ENCODE peak calls at places on chromosomes 3 and 15, in seven cellular contexts. O is A549, D is upper lobe of left lung, N is tibial nerve, M is breast epithelium, Z is pancreas, H is heart left ventricle. R is an unnamed sample. For H3K4me1, the result is how much of the 10 kb centered on the place peaks cover.

GRCh38 chr3:78994174-78995027 is 773.4 kb downstream of the ROBO1 start:
- DNase-seq in O (no peak), D (no peak), N (no peak), M (no peak), Z (no peak), H (no peak), R (peak)

GRCh38 chr3:124882749-124883148 is 4.4 kb downstream of the ITGB5 start:
- DNase-seq in O (no peak), D (no peak), N (no peak), M (no peak), Z (no peak), H (no peak), R (no peak)

GRCh38 chr3:66406186-66406585 is 94.6 kb downstream of the LRIG1 start:
- DNase-seq in O (no peak), D (no peak), N (no peak), M (no peak), Z (no peak), H (no peak), R (no peak)

GRCh38 chr15:80870893-80871292 is 91.7 kb downstream of the CEMIP start:
- DNase-seq in O (no peak), D (no peak), N (no peak), M (no peak), Z (no peak), H (no peak), R (no peak)

GRCh38 chr3:49351521-49352011 is 6.6 kb downstream of the GPX1 start:
- DNase-seq in O (peak), D (no peak), N (no peak), M (no peak), Z (no peak), H (no peak), R (no peak)

GRCh38 chr15:41804361-41804760 is 23.5 kb upstream of the JMJD7 start:
- DNase-seq in O (no peak), D (no peak), N (no peak), M (peak), Z (no peak), H (no peak), R (no peak)

GRCh38 chr3:63141-63845 is 133.3 kb upstream of the CHL1 start:
- DNase-seq in O (no peak), D (no peak), N (no peak), M (peak), Z (no peak), H (no peak), R (peak)

GRCh38 chr3:66432767-66433521 is 67.9 kb downstream of the LRIG1 start:
- DNase-seq in O (no peak), D (no peak), N (no peak), M (no peak), Z (no peak), H (no peak), R (no peak)

GRCh38 chr3:152400912-152401311 is 132.2 kb downstream of the MBNL1 start:
- DNase-seq in O (peak), D (no peak), N (no peak), M (no peak), Z (no peak), H (no peak), R (no peak)

GRCh38 chr15:40859206-40859851 is 14.7 kb downstream of the RHOV start:
- DNase-seq in O (peak), D (no peak), N (no peak), M (peak), Z (peak), H (peak), R (peak)

GRCh38 chr3:66153961-66154923 is 66.6 kb upstream of the SLC25A26 start:
- DNase-seq in O (no peak), D (peak), N (no peak), M (no peak), Z (no peak), H (no peak), R (no peak)

GRCh38 chr3:160451602-160452001 is 2.0 kb upstream of the TRIM59 start:
- DNase-seq in O (no peak), D (no peak), N (no peak), M (no peak), Z (no peak), H (no peak), R (no peak)

GRCh38 chr3:39082652-39083313 is 24.6 kb downstream of the GORASP1 start:
- DNase-seq in O (no peak), D (no peak), N (no peak), M (no peak), Z (no peak), H (no peak), R (no peak)

GRCh38 chr3:131553495-131554247 is 50.9 kb upstream of the MRPL3 start:
- DNase-seq in O (no peak), D (no peak), N (no peak), M (no peak), Z (no peak), H (no peak), R (no peak)

GRCh38 chr3:44074181-44074580 is 167.5 kb upstream of the TOPAZ1 start:
- DNase-seq in O (no peak), D (no peak), N (no peak), M (no peak), Z (no peak), H (no peak), R (no peak)

GRCh38 chr3:137097852-137098251 is 140.1 kb downstream of the IL20RB start:
- DNase-seq in O (no peak), D (no peak), N (no peak), M (no peak), Z (no peak), H (no peak), R (no peak)

GRCh38 chr3:71926242-71926560 is 141.3 kb upstream of the PROK2 start:
- DNase-seq in O (peak), D (no peak), N (no peak), M (peak), Z (no peak), H (no peak), R (peak)

GRCh38 chr3:43866529-43867353 is 176.0 kb downstream of the ABHD5 start:
- DNase-seq in O (peak), D (no peak), N (no peak), M (no peak), Z (no peak), H (no peak), R (no peak)

GRCh38 chr15:39598958-39599845 is 18.3 kb downstream of the THBS1 start:
- DNase-seq in O (no peak), D (no peak), N (no peak), M (no peak), Z (no peak), H (no peak), R (no peak)

GRCh38 chr3:9293066-9293465 is 43.6 kb upstream of the SRGAP3 start:
- DNase-seq in O (no peak), D (no peak), N (no peak), M (no peak), Z (no peak), H (no peak), R (no peak)

GRCh38 chr3:49341996-49342395 is 2.1 kb upstream of the USP4 start:
- DNase-seq in O (no peak), D (no peak), N (no peak), M (no peak), Z (no peak), H (no peak), R (no peak)

GRCh38 chr3:193910886-193911738 is 224.8 kb upstream of the HES1 start:
- DNase-seq in O (peak), D (no peak), N (no peak), M (no peak), Z (no peak), H (no peak), R (peak)

GRCh38 chr15:75828429-75828828 is 14.8 kb upstream of the UBE2Q2 start:
- DNase-seq in O (no peak), D (no peak), N (no peak), M (no peak), Z (no peak), H (no peak), R (no peak)

GRCh38 chr15:90031231-90031791 is 30.2 kb downstream of the ZNF710 start:
- DNase-seq in O (no peak), D (no peak), N (no peak), M (no peak), Z (peak), H (peak), R (no peak)

GRCh38 chr3:74267126-74267525 is 347.3 kb downstream of the CNTN3 start:
- DNase-seq in O (no peak), D (no peak), N (no peak), M (no peak), Z (no peak), H (no peak), R (no peak)

GRCh38 chr3:4976109-4976508 is 3.1 kb upstream of the BHLHE40 start:
- DNase-seq in O (peak), D (no peak), N (no peak), M (no peak), Z (no peak), H (peak), R (peak)

GRCh38 chr15:101201411-101202174 is 50.3 kb downstream of the CHSY1 start:
- DNase-seq in O (peak), D (peak), N (peak), M (peak), Z (no peak), H (peak), R (no peak)

GRCh38 chr15:73694419-73694818 is 10.2 kb downstream of the CD276 start:
- DNase-seq in O (no peak), D (no peak), N (no peak), M (no peak), Z (no peak), H (no peak), R (no peak)

GRCh38 chr15:73699249-73700040 is 15.3 kb downstream of the CD276 start:
- DNase-seq in O (no peak), D (peak), N (no peak), M (no peak), Z (no peak), H (no peak), R (no peak)

GRCh38 chr15:73696641-73697001 is 12.4 kb downstream of the CD276 start:
- DNase-seq in O (no peak), D (no peak), N (no peak), M (no peak), Z (no peak), H (no peak), R (no peak)

GRCh38 chr15:73697033-73697467 is 12.9 kb downstream of the CD276 start:
- DNase-seq in O (no peak), D (peak), N (peak), M (peak), Z (peak), H (peak), R (peak)

DNA sequence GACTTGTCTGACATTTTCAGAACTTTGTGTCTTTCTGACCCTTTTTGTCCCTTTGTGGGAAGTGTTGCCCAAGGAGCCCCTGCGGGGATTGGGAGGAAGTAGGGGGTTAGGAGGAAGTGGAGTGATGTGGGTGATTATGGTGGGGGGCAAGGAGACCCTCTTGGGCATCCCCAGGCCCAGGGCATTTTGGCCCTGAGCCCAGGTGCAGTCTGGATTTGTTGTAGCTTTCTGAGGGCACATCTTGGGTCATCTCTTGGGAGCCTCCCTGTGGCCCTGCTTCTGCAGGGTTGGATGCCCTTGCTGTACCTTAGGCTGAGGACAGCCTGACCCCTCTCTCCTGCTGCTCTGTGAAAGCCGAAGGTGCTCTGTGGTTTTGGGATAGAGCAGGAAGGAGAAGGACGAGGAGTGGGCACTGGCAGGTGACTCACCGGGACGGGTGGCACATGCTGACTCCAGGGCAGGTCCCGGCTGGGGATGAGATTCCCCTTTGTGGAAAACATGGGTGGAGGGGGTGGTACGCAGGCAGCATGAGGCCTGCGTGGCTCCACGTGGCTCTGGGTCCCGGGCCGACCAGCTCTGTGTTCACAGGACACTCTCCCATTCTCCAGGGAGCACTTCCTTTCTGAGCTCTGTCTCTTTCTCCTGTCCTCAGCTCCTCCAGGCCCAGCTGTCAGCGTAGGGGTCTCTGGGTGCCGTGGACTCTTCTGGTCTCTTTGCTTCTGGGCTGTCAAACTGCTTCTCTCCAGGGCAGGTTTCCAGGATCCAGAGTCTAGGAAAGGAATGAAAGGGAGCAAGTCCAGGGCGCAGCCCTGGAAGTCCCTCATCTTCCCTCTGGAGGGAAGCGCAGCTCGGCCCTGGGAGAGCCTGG is 11.8 kb downstream of the CD276 start:
- DNase-seq in O (no peak), D (peak), N (no peak), M (no peak), Z (peak), H (no peak), R (no peak)
- H3K4me1 ChIP-seq in O (under half), D (under half), N (under half), M (under half), Z (under half), H (half or more), R (under half)

GRCh38 chr3:169659858-169660614 is 3.5 kb downstream of the MECOM start:
- DNase-seq in O (no peak), D (no peak), N (no peak), M (no peak), Z (peak), H (no peak), R (no peak)
- H3K4me3 ChIP-seq in O (no peak), D (no peak), N (no peak), M (no peak), Z (peak), H (peak), R (no peak)

DNA sequence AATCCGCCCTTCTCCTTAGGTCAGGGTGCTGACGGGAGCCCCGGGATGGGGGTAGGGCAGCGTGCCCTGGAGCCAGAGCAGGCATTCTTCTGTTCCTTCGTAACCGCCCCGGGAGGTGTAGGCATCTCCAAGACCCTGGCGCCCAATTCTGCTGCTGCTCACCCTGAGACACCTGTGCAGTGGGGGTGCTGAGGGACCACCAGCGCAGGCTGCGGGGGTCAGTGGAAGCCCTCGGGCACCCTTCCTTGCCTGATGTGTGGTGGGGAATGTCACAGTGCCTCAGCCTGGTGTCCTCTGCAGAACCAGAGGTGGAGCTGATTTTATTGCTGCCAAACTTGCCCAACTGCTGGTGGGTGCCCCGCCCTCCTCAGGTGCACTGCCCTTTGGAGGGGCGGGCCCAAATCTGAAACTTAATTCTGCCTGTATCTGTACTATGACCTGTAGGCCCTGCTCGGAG is 7.3 kb downstream of the CSK start:
- DNase-seq in O (no peak), D (no peak), N (no peak), M (no peak), Z (no peak), H (no peak), R (peak)
- H3K4me1 ChIP-seq in O (under half), D (half or more), N (half or more), M (under half), Z (under half), H (half or more), R (under half)

GRCh38 chr15:74776851-74777768 is 4.8 kb upstream of the CSK start:
- DNase-seq in O (no peak), D (no peak), N (no peak), M (no peak), Z (no peak), H (no peak), R (no peak)
- H3K4me3 ChIP-seq in O (no peak), D (no peak), N (no peak), M (no peak), Z (no peak), H (no peak), R (no peak)

GRCh38 chr3:188268336-188268735 is 114.4 kb downstream of the LPP start:
- DNase-seq in O (no peak), D (no peak), N (no peak), M (no peak), Z (no peak), H (no peak), R (no peak)
- H3K4me1 ChIP-seq in O (half or more), D (half or more), N (half or more), M (under half), Z (under half), H (half or more), R (under half)

DNA sequence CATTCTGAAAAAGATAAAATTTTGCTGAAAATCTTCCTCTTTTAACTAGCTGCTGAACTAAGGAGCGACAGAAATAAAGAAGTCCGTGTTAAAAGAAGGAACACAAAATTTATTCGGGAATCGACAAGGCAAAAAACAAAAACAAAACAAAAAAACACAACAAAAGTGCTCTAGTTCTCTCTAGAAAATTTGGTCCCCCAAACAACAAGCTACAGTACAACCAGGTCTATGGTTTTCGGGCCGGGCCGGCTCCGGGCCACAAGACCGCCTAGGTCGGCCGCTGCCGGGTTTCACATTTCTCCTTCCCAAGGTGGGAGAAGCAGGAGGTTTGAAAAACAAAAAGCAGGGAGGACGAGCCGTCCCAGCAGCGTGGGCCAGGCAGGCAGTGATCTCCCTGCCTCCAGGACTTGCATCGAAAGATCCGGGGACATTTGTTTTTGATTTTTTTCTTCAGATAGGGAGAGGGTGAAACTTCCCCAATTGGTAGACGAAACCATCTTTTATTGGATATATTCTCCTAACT is 2.7 kb downstream of the FOXL2 start:
- DNase-seq in O (no peak), D (peak), N (no peak), M (no peak), Z (no peak), H (no peak), R (no peak)
- H3K4me3 ChIP-seq in O (no peak), D (no peak), N (no peak), M (no peak), Z (no peak), H (peak), R (no peak)

GRCh38 chr15:79352206-79352605 is 41.3 kb downstream of the TMED3 start:
- DNase-seq in O (no peak), D (no peak), N (no peak), M (no peak), Z (no peak), H (no peak), R (no peak)

GRCh38 chr15:79357566-79357965 is 46.7 kb downstream of the TMED3 start:
- DNase-seq in O (no peak), D (no peak), N (no peak), M (no peak), Z (no peak), H (no peak), R (no peak)

GRCh38 chr15:79358069-79358468 is 47.2 kb downstream of the TMED3 start:
- DNase-seq in O (no peak), D (no peak), N (no peak), M (no peak), Z (no peak), H (no peak), R (no peak)
- H3K4me1 ChIP-seq in O (under half), D (under half), N (under half), M (under half), Z (under half), H (under half), R (under half)

DNA sequence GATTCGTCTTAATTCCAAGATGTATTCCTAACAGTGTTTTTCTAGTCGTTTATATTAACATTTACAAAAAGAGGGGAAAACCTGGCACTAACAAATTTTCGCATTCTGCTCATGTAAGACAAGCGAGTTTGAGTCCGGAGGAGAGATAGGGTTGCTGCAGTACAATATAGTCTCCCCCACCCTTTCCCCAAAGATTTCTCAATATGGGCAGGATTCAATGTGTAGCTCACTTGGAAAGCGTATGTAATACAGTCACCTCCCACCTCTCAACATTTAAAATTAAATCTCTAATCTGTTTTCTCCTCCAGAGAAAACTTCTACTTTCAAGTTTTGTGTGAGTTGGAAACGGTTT is 57.9 kb downstream of the CMSS1 start:
- DNase-seq in O (peak), D (no peak), N (no peak), M (no peak), Z (no peak), H (no peak), R (peak)
- H3K4me3 ChIP-seq in O (peak), D (peak), N (peak), M (peak), Z (peak), H (peak), R (peak)

R was measured in small intestine.